ENCODE peak calls at places on chromosomes 11 and 22, in ten cellular contexts. N is prostate gland; L is activated naive CD4-positive, alpha-beta T cell treated with anti-CD3 and anti-CD28 coated beads, Interleukin-2, amount 50 U/mL, for 16 hours; J is mesendoderm; Z is GM04503; P is kidney; U is T follicular helper cell; I is heart right ventricle; R is astrocyte of the cerebellum; Q is dorsolateral prefrontal cortex. V is an unnamed sample.

GRCh38 chr11:5891216-5891800 is 1.7 kb upstream of the OR52E5 start:
- DNase-seq in U (no peak), Q (no peak), R (no peak), J (peak), N (no peak), I (no peak), L (no peak), Z (no peak), P (no peak), V (no peak)

GRCh38 chr22:34960005-34960404 is 106.0 kb upstream of the ISX start:
- DNase-seq in N (peak), I (no peak), U (no peak), J (no peak), Q (no peak), L (no peak), R (no peak), Z (no peak), P (no peak), V (no peak)

GRCh38 chr22:42786606-42787356 is 66.1 kb upstream of the A4GALT start:
- DNase-seq in J (no peak), R (no peak), Z (no peak), N (no peak), L (no peak), U (no peak), I (no peak), Q (no peak), P (peak), V (no peak)

GRCh38 chr11:115760921-115761320 is 256.7 kb upstream of the CADM1 start:
- DNase-seq in I (no peak), N (no peak), Q (no peak), Z (no peak), P (no peak), R (no peak), U (no peak), L (no peak), J (no peak), V (no peak)

GRCh38 chr22:50267591-50268390 is 2.4 kb downstream of the MAPK11 start:
- DNase-seq in P (no peak), I (peak), Q (no peak), N (peak), Z (no peak), U (peak), L (peak), J (no peak), R (no peak), V (no peak)

GRCh38 chr11:73237471-73238290 is 19.6 kb downstream of the P2RY2 start:
- DNase-seq in J (no peak), Q (peak), P (peak), L (no peak), Z (no peak), R (no peak), U (no peak), I (peak), N (no peak), V (no peak)

GRCh38 chr11:33835143-33835878 is 56.6 kb downstream of the LMO2 start:
- DNase-seq in L (no peak), I (no peak), J (no peak), Z (peak), U (no peak), N (no peak), R (peak), P (no peak), Q (no peak), V (no peak)

GRCh38 chr11:119006696-119007095 is 8.8 kb downstream of the CENATAC start:
- DNase-seq in Q (no peak), P (no peak), Z (no peak), I (no peak), N (no peak), R (no peak), J (no peak), L (no peak), U (no peak), V (no peak)

GRCh38 chr11:46073632-46074031 is 47.6 kb downstream of the PHF21A start:
- DNase-seq in P (no peak), R (no peak), L (no peak), Q (no peak), Z (no peak), I (no peak), U (no peak), N (no peak), J (no peak), V (no peak)

GRCh38 chr22:47839586-47840245 is 1077.3 kb downstream of the TBC1D22A start:
- DNase-seq in I (no peak), Z (no peak), R (no peak), Q (no peak), L (no peak), N (no peak), U (no peak), J (no peak), P (no peak), V (no peak)

GRCh38 chr11:469684-470667 is 19.9 kb downstream of the PTDSS2 start:
- DNase-seq in I (peak), L (no peak), Q (peak), J (peak), Z (peak), U (no peak), R (peak), N (peak), P (peak), V (no peak)

V was measured in Calu3.